ENCODE peak calls at places on chromosome 21, in nine cellular contexts. G is pancreas, T is SJSA1, J is PC-3, L is GM23338, O is keratinocyte, H is fibroblast of lung, K is ovary, R is neuronal stem cell. U is an unnamed sample.

GRCh38 chr21:17798796-17799195 is 20.4 kb downstream of the C21orf91 start:
- DNase-seq in T (no peak), J (no peak), G (no peak), H (no peak), K (no peak), O (no peak), L (no peak), R (no peak), U (no peak)

GRCh38 chr21:27269646-27270045 is 302.8 kb upstream of the ADAMTS5 start:
- DNase-seq in H (peak; percentile 92), T (peak; percentile 27), O (peak; percentile 54), K (no peak), G (no peak), L (no peak), J (peak; percentile 8), R (no peak), U (no peak)

GRCh38 chr21:27570306-27570868 is 603.5 kb upstream of the ADAMTS5 start:
- DNase-seq in K (peak; percentile 43), R (no peak), O (peak; percentile 83), L (no peak), T (peak; percentile 93), H (peak; percentile 96), J (peak; percentile 67), G (no peak), U (peak; percentile 91)

GRCh38 chr21:38798481-38798882 is 7.2 kb upstream of the ETS2 start:
- DNase-seq in G (no peak), K (no peak), H (no peak), T (peak; percentile 59), O (peak; percentile 83), L (no peak), J (peak; percentile 96), R (no peak), U (peak; percentile 30)

GRCh38 chr21:38788275-38788911 is 17.3 kb upstream of the ETS2 start:
- DNase-seq in L (no peak), K (no peak), O (no peak), H (no peak), T (peak; percentile 16), G (no peak), J (no peak), R (no peak), U (no peak)

GRCh38 chr21:28714795-28715464 is 277.7 kb downstream of the LTN1 start:
- DNase-seq in K (no peak), G (no peak), J (no peak), H (peak; percentile 74), L (no peak), T (no peak), O (no peak), R (no peak), U (peak; percentile 9)

GRCh38 chr21:15255359-15256157 is 190.8 kb upstream of the NRIP1 start:
- DNase-seq in H (no peak), G (no peak), L (no peak), R (no peak), K (no peak), J (no peak), T (no peak), O (no peak), U (no peak)

GRCh38 chr21:18244721-18245486 is at the start of gene CHODL:
- DNase-seq in K (no peak), G (no peak), H (peak; percentile 5), J (no peak), R (peak; percentile 24), O (no peak), L (peak; percentile 45), T (no peak), U (no peak)

GRCh38 chr21:39082656-39083376 is 100.4 kb downstream of the PSMG1 start:
- DNase-seq in G (peak; percentile 36), K (no peak), H (no peak), J (peak; percentile 45), T (no peak), O (peak; percentile 26), R (no peak), L (peak; percentile 55), U (no peak)

GRCh38 chr21:39020751-39021474 is 162.3 kb downstream of the PSMG1 start:
- DNase-seq in L (no peak), R (no peak), H (peak; percentile 85), G (no peak), J (peak; percentile 14), O (peak; percentile 50), K (peak; percentile 67), T (peak; percentile 25), U (peak; percentile 64)

GRCh38 chr21:42254631-42255030 is 35.7 kb downstream of the ABCG1 start:
- DNase-seq in R (no peak), O (no peak), T (no peak), J (no peak), L (no peak), G (no peak), K (no peak), H (no peak), U (no peak)

GRCh38 chr21:29678616-29679015 is 261.2 kb downstream of the GRIK1 start:
- DNase-seq in T (no peak), H (peak; percentile 8), L (no peak), K (no peak), O (no peak), J (no peak), R (no peak), G (no peak), U (no peak)

GRCh38 chr21:30623362-30623761 is 2.9 kb downstream of the KRTAP20-4 start:
- DNase-seq in H (no peak), T (no peak), K (no peak), J (peak; percentile 12), G (no peak), O (no peak), L (no peak), R (no peak), U (no peak)

GRCh38 chr21:42466700-42467612 is 29.1 kb downstream of the RSPH1 start:
- DNase-seq in T (peak; percentile 45), L (peak; percentile 60), O (no peak), H (peak; percentile 32), R (no peak), G (no peak), J (peak; percentile 50), K (no peak), U (peak; percentile 76)

GRCh38 chr21:36297938-36298572 is 21.9 kb upstream of the MORC3 start:
- DNase-seq in L (no peak), T (no peak), K (no peak), J (peak; percentile 74), H (no peak), G (no peak), R (no peak), O (no peak), U (no peak)

GRCh38 chr21:29265690-29266479 is 32.8 kb upstream of the BACH1 start:
- DNase-seq in H (no peak), J (no peak), O (no peak), G (no peak), R (no peak), K (no peak), T (no peak), L (no peak), U (no peak)

GRCh38 chr21:40153351-40153750 is 286.1 kb downstream of the PCP4 start:
- DNase-seq in G (no peak), J (no peak), K (no peak), R (no peak), H (no peak), L (no peak), O (no peak), T (no peak), U (no peak)

GRCh38 chr21:46605759-46606426 is 1.0 kb upstream of the S100B start:
- DNase-seq in G (no peak), T (no peak), R (no peak), H (no peak), L (no peak), O (no peak), J (no peak), K (no peak), U (no peak)

GRCh38 chr21:26846036-26846931 is 1.1 kb upstream of the ADAMTS1 start:
- DNase-seq in R (peak; percentile 58), O (no peak), G (peak; percentile 40), H (peak; percentile 86), K (peak; percentile 93), T (peak; percentile 82), J (peak; percentile 69), L (peak; percentile 81), U (no peak)

GRCh38 chr21:41166947-41167346 is 1.0 kb upstream of the BACE2 start:
- DNase-seq in K (peak; percentile 12), O (no peak), G (peak; percentile 29), L (peak; percentile 17), H (no peak), J (no peak), T (no peak), R (no peak), U (no peak)
- H3K27me3 ChIP-seq in K (no peaks in the 10 kb centered on the region), O (no peaks in the 10 kb centered on the region), G (no peaks in the 10 kb centered on the region), L (peaks cover 51% of the 10 kb centered on the region), H (no peaks in the 10 kb centered on the region), J (no peaks in the 10 kb centered on the region), T (peaks cover 34% of the 10 kb centered on the region), R (peaks cover 46% of the 10 kb centered on the region), U (no peaks in the 10 kb centered on the region)

DNA sequence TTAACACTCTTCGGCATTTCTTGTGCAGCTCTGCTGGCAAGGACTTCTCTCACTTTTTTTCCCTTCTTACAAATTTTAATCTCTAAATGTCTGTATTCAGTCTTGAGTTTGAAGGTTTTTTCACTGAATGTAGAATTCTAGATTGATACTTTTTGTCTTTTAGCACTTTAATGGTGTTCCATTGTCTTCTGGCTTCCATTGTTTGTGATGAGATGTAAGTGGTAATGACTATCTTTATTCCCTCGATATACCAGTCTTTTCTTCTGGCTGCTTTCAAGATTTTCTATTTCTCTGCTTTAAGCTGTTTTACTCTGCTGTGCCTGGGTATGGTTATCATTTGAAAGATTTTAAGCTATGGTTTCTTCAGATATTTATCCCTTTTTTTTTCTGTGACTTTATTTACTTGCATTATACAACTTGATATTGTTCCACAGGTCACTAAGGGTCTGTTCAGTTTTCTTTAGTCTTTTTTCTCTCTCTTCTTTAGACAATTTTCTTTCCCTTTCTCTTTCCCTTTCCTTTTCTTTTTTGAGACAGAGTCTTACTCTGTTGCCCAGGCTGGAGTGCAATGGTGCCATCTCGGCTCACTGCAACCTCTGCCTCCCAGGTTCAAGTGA is 35.8 kb downstream of the DYRK1A start:
- DNase-seq in G (no peak), H (no peak), L (no peak), J (no peak), O (no peak), R (no peak), T (no peak), K (no peak), U (no peak)
- H3K4me1 ChIP-seq in G (no peaks in the 10 kb centered on the region), H (no peaks in the 10 kb centered on the region), L (peaks cover 22% of the 10 kb centered on the region), J (no peaks in the 10 kb centered on the region), O (no peaks in the 10 kb centered on the region), R (peaks cover 3% of the 10 kb centered on the region), T (peaks cover 4% of the 10 kb centered on the region), K (peaks cover 14% of the 10 kb centered on the region), U (peaks cover 1% of the 10 kb centered on the region)

GRCh38 chr21:25717491-25718139 is 17.1 kb downstream of the ATP5PF start:
- DNase-seq in R (no peak), K (no peak), L (peak; percentile 39), G (no peak), O (no peak), J (peak; percentile 29), T (no peak), H (peak; percentile 55), U (no peak)
- H3K27ac ChIP-seq in R (no peak overlapping the region), K (no peak overlapping the region), L (peak overlapping the region; percentile 3), G (no peak overlapping the region), O (no peak overlapping the region), J (no peak overlapping the region), T (no peak overlapping the region), H (no peak overlapping the region), U (no peak overlapping the region)

DNA sequence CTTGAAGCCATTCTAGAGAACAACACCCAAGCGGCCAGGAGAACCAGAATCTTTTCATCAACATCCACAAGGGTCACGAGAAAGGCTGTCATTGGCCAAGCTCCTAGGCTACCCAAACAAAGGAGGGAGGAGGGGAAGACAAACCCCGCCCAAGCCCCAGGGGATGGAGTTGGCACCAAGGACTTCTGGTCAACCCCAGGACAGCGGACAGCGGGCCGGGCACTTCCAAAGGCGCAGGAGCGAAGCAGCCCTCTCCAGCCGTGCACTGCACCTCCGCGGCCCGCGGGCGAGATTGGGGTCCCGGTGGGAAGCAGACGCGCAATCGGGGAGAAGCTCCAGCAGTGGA is at the start of gene CLIC6:
- DNase-seq in H (no peak), R (peak; percentile 21), O (no peak), L (peak; percentile 78), J (no peak), K (no peak), G (no peak), T (no peak), U (no peak)
- H3K27me3 ChIP-seq in H (peaks cover 38% of the 10 kb centered on the region), R (peaks cover 47% of the 10 kb centered on the region), O (peaks cover 72% of the 10 kb centered on the region), L (peaks cover 66% of the 10 kb centered on the region), J (no peaks in the 10 kb centered on the region), K (no peaks in the 10 kb centered on the region), G (no peaks in the 10 kb centered on the region), T (peaks cover 25% of the 10 kb centered on the region), U (no peaks in the 10 kb centered on the region)